ENCODE peak calls at places on chromosomes 13 and 19, in nine cellular contexts. J is HCT116, H is transverse colon, Z is HL-60, Y is Panc1, E is vagina, T is stomach, S is K562, G is GM12892. O is an unnamed sample.

GRCh38 chr13:72386138-72386684 is 341.2 kb downstream of the MZT1 start:
- DNase-seq in J (no peak), H (no peak), Z (no peak), Y (no peak), E (no peak), T (no peak), S (no peak), G (no peak), O (no peak)

GRCh38 chr13:51208707-51209106 is 13.5 kb upstream of the FAM124A start:
- DNase-seq in J (no peak), H (no peak), Z (no peak), Y (no peak), E (no peak), T (no peak), S (no peak), G (no peak), O (no peak)

GRCh38 chr19:5117421-5117820 is 148.5 kb downstream of the KDM4B start:
- DNase-seq in J (no peak), H (no peak), Z (no peak), Y (no peak), E (no peak), T (no peak), S (no peak), G (no peak), O (no peak)

GRCh38 chr19:2246801-2247361 is 2.2 kb upstream of the AMH start:
- DNase-seq in J (no peak), H (no peak), Z (no peak), Y (no peak), E (no peak), T (peak), S (no peak), G (no peak), O (no peak)

GRCh38 chr19:17021793-17022590 is 4.6 kb downstream of the CPAMD8 start:
- DNase-seq in J (no peak), H (no peak), Z (peak), Y (no peak), E (no peak), T (no peak), S (no peak), G (no peak), O (no peak)

GRCh38 chr19:33052352-33052972 is 12.2 kb downstream of the RHPN2 start:
- DNase-seq in J (no peak), H (peak), Z (no peak), Y (no peak), E (no peak), T (peak), S (no peak), G (no peak), O (no peak)

GRCh38 chr19:8370176-8371010 is 6.4 kb downstream of the ANGPTL4 start:
- DNase-seq in J (no peak), H (no peak), Z (no peak), Y (no peak), E (no peak), T (no peak), S (peak), G (no peak), O (no peak)

GRCh38 chr13:112063807-112064206 is 3.1 kb upstream of the SOX1 start:
- DNase-seq in J (no peak), H (no peak), Z (no peak), Y (no peak), E (no peak), T (no peak), S (no peak), G (no peak), O (no peak)

GRCh38 chr19:18865973-18866799 is 29.8 kb downstream of the CERS1 start:
- DNase-seq in J (no peak), H (peak), Z (peak), Y (no peak), E (no peak), T (peak), S (peak), G (peak), O (no peak)

GRCh38 chr13:20713014-20713376 is 9.5 kb downstream of the IL17D start:
- DNase-seq in J (no peak), H (no peak), Z (no peak), Y (no peak), E (no peak), T (no peak), S (no peak), G (no peak), O (no peak)

GRCh38 chr19:49808762-49809154 is 4.3 kb downstream of the FUZ start:
- DNase-seq in J (no peak), H (peak), Z (no peak), Y (no peak), E (no peak), T (peak), S (peak), G (peak), O (peak)

GRCh38 chr13:32414580-32414979 is 13.3 kb downstream of the N4BP2L1 start:
- DNase-seq in J (no peak), H (no peak), Z (no peak), Y (no peak), E (no peak), T (no peak), S (no peak), G (no peak), O (no peak)

GRCh38 chr13:65881561-65882155 is 1348.5 kb downstream of the PCDH9 start:
- DNase-seq in J (no peak), H (no peak), Z (no peak), Y (no peak), E (no peak), T (no peak), S (no peak), G (no peak), O (no peak)

GRCh38 chr13:85582890-85583289 is 216.3 kb downstream of the SLITRK6 start:
- DNase-seq in J (no peak), H (no peak), Z (no peak), Y (no peak), E (no peak), T (no peak), S (no peak), G (no peak), O (no peak)

GRCh38 chr19:5466814-5467291 is 11.6 kb downstream of the ZNRF4 start:
- DNase-seq in J (no peak), H (no peak), Z (no peak), Y (no peak), E (no peak), T (no peak), S (no peak), G (no peak), O (no peak)

GRCh38 chr13:71240906-71241305 is 626.1 kb downstream of the DACH1 start:
- DNase-seq in J (no peak), H (no peak), Z (no peak), Y (no peak), E (no peak), T (no peak), S (no peak), G (no peak), O (no peak)

GRCh38 chr19:5580116-5580515 is 12.4 kb upstream of the TINCR start:
- DNase-seq in J (no peak), H (no peak), Z (no peak), Y (no peak), E (no peak), T (no peak), S (no peak), G (no peak), O (no peak)

GRCh38 chr19:51440846-51441409 is 17.3 kb downstream of the SIGLEC8 start:
- DNase-seq in J (no peak), H (no peak), Z (peak), Y (no peak), E (no peak), T (no peak), S (peak), G (no peak), O (peak)

GRCh38 chr13:80131204-80131603 is 209.7 kb downstream of the SPRY2 start:
- DNase-seq in J (no peak), H (peak), Z (no peak), Y (no peak), E (no peak), T (peak), S (no peak), G (no peak), O (peak)

GRCh38 chr19:16429066-16429758 is 42.6 kb downstream of the EPS15L1 start:
- DNase-seq in J (no peak), H (no peak), Z (no peak), Y (no peak), E (no peak), T (peak), S (no peak), G (no peak), O (peak)

GRCh38 chr13:99027260-99027659 is 49.4 kb upstream of the DOCK9 start:
- DNase-seq in J (no peak), H (no peak), Z (no peak), Y (no peak), E (no peak), T (no peak), S (no peak), G (no peak), O (no peak)

GRCh38 chr19:4089400-4089908 is 22.8 kb upstream of the ZBTB7A start:
- DNase-seq in J (no peak), H (peak), Z (peak), Y (no peak), E (no peak), T (no peak), S (no peak), G (peak), O (no peak)

GRCh38 chr19:21610787-21611186 is 105.4 kb downstream of the ZNF429 start:
- DNase-seq in J (no peak), H (no peak), Z (no peak), Y (no peak), E (no peak), T (no peak), S (no peak), G (no peak), O (no peak)

GRCh38 chr13:37984357-37984756 is 114.8 kb upstream of the TRPC4 start:
- DNase-seq in J (no peak), H (no peak), Z (no peak), Y (no peak), E (no peak), T (no peak), S (no peak), G (no peak), O (no peak)

GRCh38 chr19:30358319-30358718 is 13.9 kb upstream of the ZNF536 start:
- DNase-seq in J (no peak), H (no peak), Z (no peak), Y (no peak), E (no peak), T (no peak), S (no peak), G (no peak), O (no peak)

GRCh38 chr19:56106397-56106849 is 14.7 kb downstream of the ZNF787 start:
- DNase-seq in J (no peak), H (peak), Z (no peak), Y (no peak), E (no peak), T (peak), S (no peak), G (no peak), O (no peak)

GRCh38 chr19:43798026-43798545 is 4.2 kb downstream of the LYPD5 start:
- DNase-seq in J (no peak), H (no peak), Z (no peak), Y (no peak), E (no peak), T (no peak), S (no peak), G (no peak), O (no peak)

GRCh38 chr19:43797556-43797955 is 4.7 kb downstream of the LYPD5 start:
- DNase-seq in J (no peak), H (no peak), Z (no peak), Y (no peak), E (no peak), T (no peak), S (no peak), G (no peak), O (no peak)

GRCh38 chr19:43799502-43800142 is 2.6 kb downstream of the LYPD5 start:
- DNase-seq in J (no peak), H (peak), Z (no peak), Y (no peak), E (no peak), T (no peak), S (no peak), G (no peak), O (no peak)

GRCh38 chr19:43797118-43797517 is 5.1 kb downstream of the LYPD5 start:
- DNase-seq in J (no peak), H (no peak), Z (no peak), Y (no peak), E (no peak), T (no peak), S (no peak), G (no peak), O (no peak)

GRCh38 chr19:43798546-43799409 is 3.5 kb downstream of the LYPD5 start:
- DNase-seq in J (peak), H (peak), Z (no peak), Y (no peak), E (no peak), T (peak), S (peak), G (peak), O (no peak)
- TF ChIP-seq POLR2AphosphoS5 in J (peak), H (no peak), Z (no peak), Y (no peak), E (peak), T (peak), S (no peak), G (no peak), O (no peak)

GRCh38 chr19:46732966-46733692 is 12.7 kb upstream of the FKRP start:
- DNase-seq in J (no peak), H (no peak), Z (peak), Y (no peak), E (no peak), T (no peak), S (no peak), G (no peak), O (no peak)
- TF ChIP-seq POLR2AphosphoS5 in J (no peak), H (no peak), Z (no peak), Y (no peak), E (no peak), T (no peak), S (no peak), G (no peak), O (no peak)

DNA sequence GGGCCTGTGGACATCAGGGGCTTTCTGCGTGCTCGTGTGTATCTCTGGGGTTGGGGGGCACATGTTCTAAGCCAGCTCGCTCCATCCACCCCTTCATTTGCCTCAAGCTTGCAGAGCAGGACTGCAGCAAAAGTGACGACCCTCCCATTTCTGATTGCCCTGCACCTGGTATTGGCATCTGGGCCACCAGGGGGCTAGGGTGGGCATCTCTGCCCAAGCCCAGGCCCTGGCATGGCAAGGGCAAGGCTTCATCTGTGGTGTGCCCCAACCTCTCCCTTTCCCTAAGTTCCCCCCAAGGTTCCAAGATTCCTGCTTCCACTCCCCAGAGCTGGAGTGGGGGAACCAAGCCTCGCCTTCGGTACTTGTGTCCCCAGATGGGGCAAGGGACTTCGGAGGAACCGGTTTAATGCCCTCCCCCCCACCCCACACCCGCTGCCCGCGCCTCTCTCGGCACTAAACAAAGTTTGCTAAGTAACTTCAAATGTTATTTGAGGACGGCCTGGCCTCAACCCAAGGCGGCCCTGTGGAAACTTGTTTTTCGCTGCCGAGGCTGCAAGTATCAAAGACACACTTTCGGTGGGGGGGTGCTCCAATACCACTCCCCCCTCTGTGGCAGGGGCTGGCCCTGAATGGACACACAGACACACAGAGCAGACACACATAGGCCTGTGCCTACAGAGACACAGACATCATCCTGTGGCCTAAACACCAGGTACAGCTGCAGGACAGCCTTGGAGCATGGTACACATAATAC is 12.2 kb downstream of the NFIX start:
- DNase-seq in J (no peak), H (no peak), Z (no peak), Y (no peak), E (no peak), T (peak), S (no peak), G (no peak), O (peak)
- TF ChIP-seq POLR2AphosphoS5 in J (no peak), H (no peak), Z (no peak), Y (no peak), E (no peak), T (no peak), S (no peak), G (no peak), O (peak)

GRCh38 chr13:28479005-28479404 is 15.9 kb downstream of the FLT1 start:
- DNase-seq in J (no peak), H (no peak), Z (no peak), Y (no peak), E (no peak), T (no peak), S (no peak), G (no peak), O (no peak)
- TF ChIP-seq POLR2AphosphoS5 in J (no peak), H (no peak), Z (no peak), Y (no peak), E (no peak), T (no peak), S (no peak), G (no peak), O (no peak)

GRCh38 chr19:11418518-11419506 is at the start of gene RGL3:
- DNase-seq in J (no peak), H (peak), Z (no peak), Y (no peak), E (no peak), T (peak), S (peak), G (no peak), O (no peak)
- TF ChIP-seq POLR2AphosphoS5 in J (peak), H (peak), Z (no peak), Y (no peak), E (peak), T (peak), S (no peak), G (no peak), O (no peak)

GRCh38 chr19:15243236-15243957 is 11.1 kb upstream of the EPHX3 start:
- DNase-seq in J (no peak), H (no peak), Z (no peak), Y (no peak), E (no peak), T (no peak), S (no peak), G (no peak), O (no peak)
- TF ChIP-seq POLR2AphosphoS5 in J (no peak), H (no peak), Z (no peak), Y (no peak), E (no peak), T (no peak), S (peak), G (no peak), O (no peak)

GRCh38 chr19:778910-779653 is 18.2 kb upstream of the PTBP1 start:
- DNase-seq in J (no peak), H (peak), Z (no peak), Y (no peak), E (no peak), T (no peak), S (no peak), G (no peak), O (peak)
- TF ChIP-seq POLR2AphosphoS5 in J (no peak), H (peak), Z (no peak), Y (no peak), E (peak), T (peak), S (no peak), G (no peak), O (no peak)

GRCh38 chr19:9674669-9675357 is at the start of gene ZNF562:
- DNase-seq in J (peak), H (peak), Z (peak), Y (peak), E (no peak), T (peak), S (peak), G (peak), O (peak)
- TF ChIP-seq POLR2AphosphoS5 in J (peak), H (peak), Z (peak), Y (peak), E (peak), T (peak), S (peak), G (peak), O (peak)

O was measured in sigmoid colon.